ENCODE peak calls at places on chromosomes 16 and 17, in six cellular contexts. Y is activated T-helper 1 cell treated with Interleukin-2 at 50 U/mL for 16 hours; Z is activated CD8-positive, alpha-beta T cell treated with anti-CD3 and anti-CD28 coated beads for 36 hours; O is Caco-2; G is SK-MEL-5; V is tibial nerve. D is an unnamed sample.

GRCh38 chr16:68782198-68783174 is 45.4 kb downstream of the CDH1 start:
- DNase-seq in G (no peak), V (no peak), Y (no peak), Z (peak; percentile 50), O (no peak), D (no peak)

GRCh38 chr16:19285431-19285830 is at the start of gene CLEC19A:
- DNase-seq in G (no peak), Y (no peak), V (no peak), Z (no peak), O (no peak), D (no peak)

GRCh38 chr17:5665164-5665563 is 80.9 kb upstream of the NLRP1 start:
- DNase-seq in O (no peak), V (no peak), Y (no peak), Z (no peak), G (no peak), D (no peak)

GRCh38 chr17:50264263-50265113 is 9.8 kb upstream of the TMEM92 start:
- DNase-seq in Y (no peak), V (no peak), O (peak; percentile 47), G (no peak), Z (no peak), D (no peak)

GRCh38 chr17:83116311-83116771 is 36.9 kb downstream of the METRNL start:
- DNase-seq in Y (no peak), O (no peak), Z (no peak), G (no peak), V (no peak), D (no peak)

GRCh38 chr16:80681436-80681835 is 123.0 kb downstream of the CDYL2 start:
- DNase-seq in G (no peak), O (no peak), Y (no peak), V (no peak), Z (no peak), D (no peak)

GRCh38 chr16:80231118-80231515 is 309.7 kb upstream of the DYNLRB2 start:
- DNase-seq in G (no peak), Z (no peak), Y (no peak), O (no peak), V (no peak), D (no peak)

GRCh38 chr17:38619937-38620550 is 14.3 kb upstream of the SRCIN1 start:
- DNase-seq in Z (no peak), O (peak; percentile 19), Y (no peak), V (no peak), G (no peak), D (no peak)

GRCh38 chr17:6470751-6471521 is 26.7 kb downstream of the PIMREG start:
- DNase-seq in Z (no peak), G (no peak), O (no peak), V (no peak), Y (no peak), D (no peak)

GRCh38 chr16:48511071-48511540 is 98.9 kb downstream of the N4BP1 start:
- DNase-seq in V (no peak), Z (no peak), Y (no peak), O (no peak), G (no peak), D (no peak)

GRCh38 chr16:89618114-89618999 is 4.9 kb downstream of the DPEP1 start:
- DNase-seq in Y (no peak), O (no peak), V (no peak), G (no peak), Z (no peak), D (peak; percentile 44)

GRCh38 chr16:72400257-72401078 is 228.5 kb upstream of the PMFBP1 start:
- DNase-seq in Z (peak; percentile 58), Y (no peak), G (peak; percentile 81), O (peak; percentile 49), V (no peak), D (no peak)

GRCh38 chr17:40548982-40549680 is 16.1 kb downstream of the CCR7 start:
- DNase-seq in Z (no peak), V (peak; percentile 63), O (no peak), Y (no peak), G (no peak), D (peak; percentile 96)

GRCh38 chr16:4936991-4937781 is at the start of gene PPL:
- DNase-seq in O (peak; percentile 96), V (peak; percentile 60), G (no peak), Z (peak; percentile 20), Y (no peak), D (peak; percentile 67)

GRCh38 chr16:85350146-85350728 is 238.0 kb upstream of the CIBAR2 start:
- DNase-seq in Y (no peak), O (no peak), Z (no peak), V (no peak), G (no peak), D (no peak)

GRCh38 chr17:38341035-38341721 is 2.6 kb downstream of the GPR179 start:
- DNase-seq in O (no peak), Y (no peak), Z (no peak), V (peak; percentile 43), G (peak; percentile 77), D (peak; percentile 93)

GRCh38 chr17:7408341-7408740 is 696 bp downstream of the NLGN2 start:
- DNase-seq in O (no peak), V (no peak), Z (peak; percentile 51), G (no peak), Y (peak; percentile 16), D (no peak)

GRCh38 chr17:49530118-49530517 is 35.0 kb downstream of the NGFR start:
- DNase-seq in Z (no peak), V (no peak), O (no peak), G (no peak), Y (no peak), D (no peak)

GRCh38 chr17:71963341-71963740 is 157.5 kb upstream of the SOX9 start:
- DNase-seq in G (peak; percentile 91), Z (no peak), Y (no peak), V (no peak), O (no peak), D (no peak)

GRCh38 chr16:85384831-85385462 is 228.2 kb upstream of the GSE1 start:
- DNase-seq in V (no peak), Z (no peak), O (peak; percentile 65), G (no peak), Y (no peak), D (peak; percentile 67)

GRCh38 chr17:81004336-81005015 is 12.8 kb downstream of the CHMP6 start:
- DNase-seq in Y (no peak), G (no peak), O (no peak), Z (peak; percentile 78), V (no peak), D (no peak)

GRCh38 chr17:50642071-50642721 is 7.5 kb downstream of the ABCC3 start:
- DNase-seq in Y (no peak), O (no peak), G (no peak), Z (no peak), V (no peak), D (no peak)

GRCh38 chr16:711548-712320 is 3.2 kb upstream of the METRN start:
- DNase-seq in Y (peak; percentile 69), G (peak; percentile 71), Z (peak; percentile 85), O (peak; percentile 75), V (no peak), D (peak; percentile 44)

GRCh38 chr16:4298761-4299522 is 16.9 kb upstream of the GLIS2 start:
- DNase-seq in O (peak; percentile 94), G (no peak), Y (no peak), Z (no peak), V (no peak), D (no peak)

GRCh38 chr17:79831367-79832210 is 7.7 kb downstream of the CBX4 start:
- DNase-seq in V (peak; percentile 66), Z (no peak), O (no peak), G (peak; percentile 58), Y (no peak), D (no peak)

GRCh38 chr17:78925662-78926555 is 722 bp upstream of the TIMP2 start:
- DNase-seq in O (no peak), V (peak; percentile 87), Y (no peak), G (peak; percentile 71), Z (peak; percentile 22), D (peak; percentile 6)

GRCh38 chr17:42142371-42142896 is 12.4 kb downstream of the RAB5C start:
- DNase-seq in Z (no peak), O (no peak), V (no peak), G (no peak), Y (no peak), D (no peak)

GRCh38 chr16:84633622-84634021 is 14.7 kb upstream of the KLHL36 start:
- DNase-seq in G (peak; percentile 19), V (peak; percentile 77), Z (no peak), O (no peak), Y (no peak), D (peak; percentile 56)

GRCh38 chr16:47928008-47928407 is 227.8 kb downstream of the ABCC12 start:
- DNase-seq in G (peak; percentile 12), Z (peak; percentile 6), Y (no peak), V (no peak), O (no peak), D (no peak)

GRCh38 chr16:50400312-50400966 is 31.7 kb upstream of the BRD7 start:
- DNase-seq in G (no peak), V (no peak), Z (no peak), Y (no peak), O (no peak), D (no peak)

GRCh38 chr17:31724026-31724425 is 135.0 kb downstream of the COPRS start:
- DNase-seq in Y (no peak), Z (no peak), G (peak; percentile 75), O (no peak), V (no peak), D (no peak)

GRCh38 chr17:81392909-81393654 is 2.2 kb upstream of the BAHCC1 start:
- DNase-seq in Y (no peak), V (no peak), G (no peak), Z (no peak), O (no peak), D (no peak)

GRCh38 chr17:35540589-35541404 is 3.3 kb upstream of the SLFN12L start:
- DNase-seq in Y (no peak), G (no peak), V (peak; percentile 20), Z (peak; percentile 71), O (no peak), D (no peak)

GRCh38 chr17:13086142-13086769 is 68.4 kb upstream of the ELAC2 start:
- DNase-seq in V (no peak), O (no peak), Y (no peak), Z (no peak), G (no peak), D (no peak)

GRCh38 chr17:559699-560378 is 154.8 kb downstream of the VPS53 start:
- DNase-seq in O (no peak), Z (no peak), V (no peak), G (peak; percentile 90), Y (no peak), D (no peak)